ENCODE peak calls at places on chromosomes 3 and 15, in seven cellular contexts. K is neural crest cell; Q is astrocyte of the spinal cord; T is substantia nigra; O is NCI-H345; Y is stimulated activated CD4-positive, alpha-beta T cell treated with anti-CD3 and anti-CD28 coated beads, Interleukin-4, amount 100 ng/mL, for 4 hours; B is esophagus squamous epithelium. X is an unnamed sample.

GRCh38 chr3:42749753-42750231 is 23.3 kb downstream of the CCDC13 start:
- DNase-seq in K (no peak), Q (no peak), T (peak), O (no peak), Y (no peak), B (no peak), X (no peak)

GRCh38 chr3:59812778-59813558 is 763.1 kb upstream of the CFAP20DC start:
- DNase-seq in K (no peak), Q (no peak), T (no peak), O (no peak), Y (no peak), B (no peak), X (no peak)

GRCh38 chr3:15148614-15149013 is 49.7 kb upstream of the RBSN start:
- DNase-seq in K (no peak), Q (no peak), T (no peak), O (no peak), Y (no peak), B (no peak), X (no peak)

GRCh38 chr3:139558351-139559170 is 19.0 kb upstream of the RBP1 start:
- DNase-seq in K (no peak), Q (no peak), T (no peak), O (no peak), Y (no peak), B (no peak), X (no peak)

GRCh38 chr3:74390121-74390870 is 224.2 kb downstream of the CNTN3 start:
- DNase-seq in K (no peak), Q (no peak), T (no peak), O (no peak), Y (no peak), B (no peak), X (no peak)

GRCh38 chr15:98881526-98882517 is 125.8 kb downstream of the PGPEP1L start:
- DNase-seq in K (no peak), Q (peak), T (no peak), O (no peak), Y (no peak), B (no peak), X (no peak)

GRCh38 chr3:159634414-159634813 is 354.2 kb upstream of the IL12A start:
- DNase-seq in K (no peak), Q (peak), T (no peak), O (peak), Y (no peak), B (no peak), X (no peak)

GRCh38 chr15:59278120-59278519 is 71.5 kb downstream of the LDHAL6B start:
- DNase-seq in K (no peak), Q (no peak), T (no peak), O (no peak), Y (no peak), B (no peak), X (no peak)

GRCh38 chr3:126340943-126341754 is 16.1 kb downstream of the KLF15 start:
- DNase-seq in K (no peak), Q (no peak), T (no peak), O (no peak), Y (no peak), B (no peak), X (peak)

GRCh38 chr3:94961423-94962100 is 898.7 kb downstream of the NSUN3 start:
- DNase-seq in K (no peak), Q (no peak), T (no peak), O (no peak), Y (no peak), B (no peak), X (no peak)